ENCODE peak calls at places on chromosomes 11 and 22, in seven cellular contexts. R is pulmonary artery endothelial cell; B is activated T-cell treated with anti-CD3 and anti-CD28 coated beads, Interleukin-2, amount 50 U/mL, for 48 hours; U is anterior cingulate cortex; Q is CD4-positive, CD25-positive, alpha-beta regulatory T cell; W is HTR-8/SVneo; N is Right ventricle myocardium superior. P is an unnamed sample.

GRCh38 chr11:31796523-31797226 is 14.4 kb downstream of the PAX6 start:
- DNase-seq in N (no peak), U (no peak), Q (no peak), B (no peak), W (no peak), R (no peak), P (no peak)

GRCh38 chr22:22410121-22410520 is 98.4 kb downstream of the ZNF280B start:
- DNase-seq in U (no peak), N (peak), R (no peak), W (no peak), B (no peak), Q (no peak), P (no peak)

GRCh38 chr11:19924321-19925115 is 211.9 kb downstream of the NAV2 start:
- DNase-seq in U (no peak), B (no peak), N (no peak), R (no peak), Q (no peak), W (no peak), P (no peak)

GRCh38 chr11:34105957-34106504 is 602 bp downstream of the NAT10 start:
- DNase-seq in U (no peak), N (no peak), R (no peak), B (no peak), Q (no peak), W (no peak), P (no peak)

GRCh38 chr11:18394928-18395734 is 768 bp downstream of the LDHA start:
- DNase-seq in R (no peak), W (no peak), B (peak), U (no peak), N (peak), Q (peak), P (no peak)

GRCh38 chr11:32821517-32821916 is 8.2 kb upstream of the PRRG4 start:
- DNase-seq in U (no peak), Q (no peak), B (no peak), R (no peak), N (no peak), W (no peak), P (no peak)

GRCh38 chr11:11524436-11525038 is 97.3 kb downstream of the GALNT18 start:
- DNase-seq in Q (no peak), R (no peak), U (no peak), N (no peak), B (no peak), W (no peak), P (no peak)

GRCh38 chr11:46410021-46410420 is 18.4 kb upstream of the CHRM4 start:
- DNase-seq in R (no peak), B (no peak), U (no peak), Q (no peak), N (no peak), W (no peak), P (no peak)

GRCh38 chr11:124793466-124794278 is 6.5 kb downstream of the MSANTD2 start:
- DNase-seq in U (no peak), R (no peak), B (no peak), N (no peak), W (no peak), Q (peak), P (no peak)

GRCh38 chr11:64802370-64803162 is 448 bp downstream of the MAP4K2 start:
- DNase-seq in B (peak), Q (peak), N (no peak), W (peak), R (no peak), U (no peak), P (no peak)

GRCh38 chr11:116328851-116329250 is 443.9 kb downstream of the BUD13 start:
- DNase-seq in Q (no peak), N (no peak), U (no peak), B (no peak), R (no peak), W (no peak), P (no peak)

GRCh38 chr11:1207451-1208360 is 15.2 kb upstream of the MUC5B start:
- DNase-seq in Q (no peak), N (peak), W (no peak), R (no peak), U (no peak), B (no peak), P (no peak)

GRCh38 chr22:25844601-25845000 is 102.6 kb downstream of the MYO18B start:
- DNase-seq in B (no peak), N (no peak), Q (no peak), U (no peak), R (no peak), W (no peak), P (no peak)

GRCh38 chr11:1371836-1372465 is 17.8 kb upstream of the BRSK2 start:
- DNase-seq in W (no peak), R (no peak), B (no peak), Q (no peak), U (no peak), N (peak), P (no peak)

GRCh38 chr11:66007201-66007634 is 4.6 kb upstream of the CST6 start:
- DNase-seq in N (no peak), Q (no peak), W (no peak), U (no peak), B (no peak), R (no peak), P (no peak)

GRCh38 chr11:19241260-19242183 is 777 bp upstream of the E2F8 start:
- DNase-seq in U (no peak), B (peak), N (peak), R (no peak), W (peak), Q (peak), P (no peak)

GRCh38 chr22:41857160-41857859 is 24.4 kb downstream of the SREBF2 start:
- DNase-seq in U (no peak), B (peak), W (peak), R (peak), Q (peak), N (no peak), P (peak)

P was measured in glomerular endothelial cell.